ENCODE peak calls at places on chromosomes 6 and 20, in ten cellular contexts. R is head of caudate nucleus; W is AG09319; G is IMR-90; L is A549; X is naive thymus-derived CD8-positive, alpha-beta T cell; U is A172; N is stimulated activated CD8-positive, alpha-beta memory T cell treated with anti-CD3 and anti-CD28 coated beads, Interleukin-15, amount 100 ng/mL, for 1 hour; J is T1000; Q is nucleus accumbens. S is an unnamed sample.

GRCh38 chr6:151548201-151548600 is 54.4 kb downstream of the CCDC170 start:
- DNase-seq in N (no peak), U (no peak), J (no peak), X (no peak), R (no peak), L (no peak), W (no peak), Q (no peak), G (no peak), S (no peak)

GRCh38 chr20:24912397-24913075 is 36.5 kb upstream of the CST7 start:
- DNase-seq in N (no peak), G (no peak), J (no peak), Q (no peak), X (no peak), W (no peak), R (no peak), U (no peak), L (no peak), S (no peak)

GRCh38 chr20:8476023-8476422 is 344.0 kb downstream of the PLCB1 start:
- DNase-seq in J (no peak), X (no peak), G (peak; percentile 11), N (no peak), Q (no peak), R (no peak), U (no peak), W (no peak), L (no peak), S (no peak)

GRCh38 chr20:34570859-34571306 is 12.4 kb downstream of the MAP1LC3A start:
- DNase-seq in X (no peak), G (peak; percentile 81), W (no peak), Q (no peak), J (no peak), U (peak; percentile 87), R (no peak), N (no peak), L (no peak), S (no peak)

GRCh38 chr6:139732451-139732850 is 358.0 kb upstream of the CITED2 start:
- DNase-seq in L (no peak), W (no peak), X (no peak), J (no peak), N (no peak), Q (no peak), R (no peak), G (peak; percentile 78), U (peak; percentile 33), S (no peak)

GRCh38 chr20:10059006-10059405 is 24.2 kb downstream of the ANKEF1 start:
- DNase-seq in Q (no peak), R (no peak), W (no peak), X (no peak), L (no peak), U (no peak), J (no peak), G (no peak), N (no peak), S (no peak)

GRCh38 chr20:25508083-25508770 is 77.1 kb downstream of the NINL start:
- DNase-seq in G (peak; percentile 85), R (no peak), N (no peak), L (peak; percentile 90), X (no peak), W (no peak), Q (no peak), J (peak; percentile 42), U (peak; percentile 96), S (no peak)

GRCh38 chr20:50594591-50595432 is 84.6 kb downstream of the PTPN1 start:
- DNase-seq in J (no peak), N (no peak), Q (no peak), U (no peak), X (no peak), L (no peak), R (no peak), G (no peak), W (no peak), S (no peak)

GRCh38 chr6:113104546-113105325 is 752.4 kb upstream of the MARCKS start:
- DNase-seq in N (no peak), L (no peak), G (no peak), R (no peak), W (no peak), X (no peak), J (no peak), U (no peak), Q (no peak), S (no peak)

GRCh38 chr6:105372862-105373182 is 30.1 kb downstream of the PREP start:
- DNase-seq in Q (no peak), W (no peak), N (no peak), X (no peak), J (no peak), R (no peak), L (no peak), G (no peak), U (no peak), S (no peak)

GRCh38 chr6:112205521-112206458 is 48.6 kb downstream of the LAMA4 start:
- DNase-seq in Q (no peak), R (no peak), N (no peak), U (peak; percentile 63), W (no peak), L (no peak), X (no peak), G (peak; percentile 45), J (no peak), S (no peak)

GRCh38 chr6:56528412-56528841 is 114.3 kb downstream of the DST start:
- DNase-seq in U (peak; percentile 81), Q (no peak), J (peak; percentile 17), R (no peak), L (no peak), N (no peak), W (peak; percentile 49), G (peak; percentile 100), X (no peak), S (no peak)

GRCh38 chr6:149028767-149029405 is 282.1 kb downstream of the UST start:
- DNase-seq in Q (no peak), X (peak; percentile 40), W (peak; percentile 91), L (peak; percentile 88), U (peak; percentile 76), R (peak; percentile 64), G (peak; percentile 95), N (peak; percentile 48), J (peak; percentile 41), S (peak; percentile 28)

GRCh38 chr6:134637847-134638438 is 312.0 kb downstream of the ALDH8A1 start:
- DNase-seq in U (no peak), N (no peak), R (no peak), G (no peak), W (no peak), X (no peak), J (no peak), L (no peak), Q (no peak), S (no peak)

GRCh38 chr20:44069203-44069931 is 117.6 kb downstream of the JPH2 start:
- DNase-seq in J (no peak), Q (no peak), X (peak; percentile 49), L (no peak), N (peak; percentile 25), G (no peak), R (no peak), W (no peak), U (no peak), S (peak; percentile 14)

GRCh38 chr6:17042422-17043147 is 59.3 kb upstream of the STMND1 start:
- DNase-seq in R (peak; percentile 54), N (no peak), W (no peak), Q (peak; percentile 24), X (no peak), U (peak; percentile 88), J (peak; percentile 38), G (peak; percentile 68), L (peak; percentile 25), S (no peak)

GRCh38 chr6:125749864-125750691 is 646 bp downstream of the HEY2 start:
- DNase-seq in G (no peak), U (no peak), N (no peak), W (no peak), Q (no peak), L (no peak), J (no peak), X (no peak), R (peak; percentile 21), S (no peak)

GRCh38 chr6:157035576-157035975 is 258.4 kb downstream of the ARID1B start:
- DNase-seq in L (no peak), G (no peak), J (no peak), X (no peak), W (no peak), Q (no peak), U (no peak), R (no peak), N (no peak), S (no peak)

GRCh38 chr6:11270030-11271027 is 37.9 kb upstream of the NEDD9 start:
- DNase-seq in Q (no peak), G (peak; percentile 10), U (peak; percentile 18), N (no peak), L (peak; percentile 59), R (no peak), W (no peak), X (no peak), J (no peak), S (no peak)

GRCh38 chr20:57197352-57198198 is 68.9 kb downstream of the BMP7 start:
- DNase-seq in X (no peak), J (no peak), L (no peak), U (no peak), Q (no peak), W (no peak), G (no peak), N (no peak), R (no peak), S (no peak)

GRCh38 chr6:81977488-81977887 is 225.0 kb upstream of the TENT5A start:
- DNase-seq in X (no peak), U (no peak), G (peak; percentile 59), W (no peak), Q (no peak), R (no peak), N (no peak), L (no peak), J (no peak), S (no peak)

GRCh38 chr6:168789699-168790098 is 348.7 kb downstream of the SMOC2 start:
- DNase-seq in G (no peak), R (no peak), J (no peak), L (no peak), Q (no peak), U (no peak), W (no peak), N (no peak), X (no peak), S (no peak)

GRCh38 chr6:118903691-118904090 is 9.7 kb downstream of the ASF1A start:
- DNase-seq in R (no peak), L (no peak), U (no peak), G (no peak), W (no peak), Q (no peak), X (no peak), J (no peak), N (no peak), S (no peak)

GRCh38 chr6:151442359-151442758 is 9.6 kb downstream of the RMND1 start:
- DNase-seq in U (no peak), X (no peak), G (no peak), J (no peak), N (no peak), Q (no peak), W (no peak), L (no peak), R (no peak), S (no peak)

GRCh38 chr6:99605074-99605726 is 1.4 kb upstream of the PRDM13 start:
- DNase-seq in X (no peak), W (no peak), N (no peak), Q (no peak), U (no peak), J (no peak), G (no peak), L (no peak), R (no peak), S (no peak)

GRCh38 chr6:42104807-42105713 is 37.4 kb downstream of the C6orf132 start:
- DNase-seq in R (peak; percentile 11), G (no peak), Q (no peak), L (no peak), W (no peak), U (no peak), X (no peak), N (no peak), J (no peak), S (no peak)

GRCh38 chr20:1299522-1299921 is 29.4 kb downstream of the SDCBP2 start:
- DNase-seq in U (no peak), J (no peak), Q (no peak), L (peak; percentile 34), W (no peak), N (no peak), G (no peak), R (no peak), X (no peak), S (no peak)

GRCh38 chr20:36540551-36541211 is 638 bp upstream of the MYL9 start:
- DNase-seq in Q (no peak), J (no peak), L (no peak), U (no peak), X (no peak), G (no peak), R (no peak), W (no peak), N (no peak), S (no peak)